ENCODE peak calls at places on chromosomes 13 and 19, in seven cellular contexts. L, I, H, R, B, C and J are unnamed samples.

GRCh38 chr19:19436137-19436691 is 30.7 kb downstream of the GATAD2A start:
- DNase-seq in L (no peak), I (no peak), H (no peak), R (no peak), B (no peak), C (no peak), J (no peak)

GRCh38 chr19:50326101-50326664 is 3.0 kb downstream of the KCNC3 start:
- DNase-seq in L (no peak), I (no peak), H (no peak), R (no peak), B (no peak), C (no peak), J (no peak)

GRCh38 chr19:1183543-1184172 is 9.6 kb upstream of the SBNO2 start:
- DNase-seq in L (no peak), I (no peak), H (no peak), R (no peak), B (peak; percentile 91), C (no peak), J (no peak)

GRCh38 chr13:42354246-42355117 is 82.5 kb downstream of the AKAP11 start:
- DNase-seq in L (no peak), I (peak; percentile 73), H (no peak), R (no peak), B (no peak), C (peak; percentile 88), J (peak; percentile 84)

GRCh38 chr13:76570485-76570884 is 315.7 kb downstream of the KCTD12 start:
- DNase-seq in L (no peak), I (no peak), H (no peak), R (no peak), B (no peak), C (no peak), J (no peak)

GRCh38 chr19:39677931-39678889 is 22.5 kb downstream of the LGALS16 start:
- DNase-seq in L (no peak), I (peak; percentile 12), H (no peak), R (no peak), B (peak; percentile 20), C (peak; percentile 5), J (peak; percentile 14)

GRCh38 chr13:75636339-75637095 is 387 bp downstream of the LMO7 start:
- DNase-seq in L (peak; percentile 32), I (peak; percentile 47), H (peak; percentile 23), R (peak; percentile 16), B (peak; percentile 26), C (peak; percentile 56), J (peak; percentile 51)

GRCh38 chr13:27790523-27790922 is 1.8 kb upstream of the GSX1 start:
- DNase-seq in L (no peak), I (no peak), H (no peak), R (no peak), B (no peak), C (no peak), J (no peak)

GRCh38 chr13:71219671-71220070 is 647.3 kb downstream of the DACH1 start:
- DNase-seq in L (no peak), I (no peak), H (no peak), R (no peak), B (no peak), C (no peak), J (no peak)

GRCh38 chr19:5349041-5349440 is 8.4 kb upstream of the PTPRS start:
- DNase-seq in L (no peak), I (no peak), H (no peak), R (no peak), B (no peak), C (no peak), J (no peak)

GRCh38 chr13:111912991-111913781 is 153.8 kb upstream of the SOX1 start:
- DNase-seq in L (no peak), I (no peak), H (no peak), R (no peak), B (no peak), C (no peak), J (no peak)